ENCODE peak calls at places on chromosomes 1 and 21, in eight cellular contexts. One of them, this sample, is unnamed.

GRCh38 chr1:41330588-41331545 is 30.4 kb upstream of the FOXO6 start:
- DNase-seq in HepG2: no peak
- DNase-seq in tibial nerve: no peak
- DNase-seq in heart left ventricle: no peak
- DNase-seq in iPS-NIHi11: peak
- DNase-seq in glutamatergic neuron: no peak
- DNase-seq in activated CD8-positive, alpha-beta T cell treated with anti-CD3 and anti-CD28 coated beads, Interleukin-2, amount 10 ng/mL, durations not matched to agents 7 days and 5 days: no peak
- DNase-seq in NCI-H1092 treated with DMSO at 0.1 percent for 48 hours: no peak
- DNase-seq in this sample: peak

GRCh38 chr1:94961994-94962744 is 35.3 kb upstream of the CNN3 start:
- DNase-seq in HepG2: peak
- DNase-seq in tibial nerve: no peak
- DNase-seq in activated CD8-positive, alpha-beta T cell treated with anti-CD3 and anti-CD28 coated beads, Interleukin-2, amount 10 ng/mL, durations not matched to agents 7 days and 5 days: no peak
- DNase-seq in NCI-H1092 treated with DMSO at 0.1 percent for 48 hours: no peak
- DNase-seq in heart left ventricle: no peak
- DNase-seq in glutamatergic neuron: no peak
- DNase-seq in iPS-NIHi11: no peak
- DNase-seq in this sample: no peak

GRCh38 chr1:44050261-44050660 is 19.0 kb upstream of the SLC6A9 start:
- DNase-seq in tibial nerve: no peak
- DNase-seq in heart left ventricle: no peak
- DNase-seq in NCI-H1092 treated with DMSO at 0.1 percent for 48 hours: no peak
- DNase-seq in activated CD8-positive, alpha-beta T cell treated with anti-CD3 and anti-CD28 coated beads, Interleukin-2, amount 10 ng/mL, durations not matched to agents 7 days and 5 days: no peak
- DNase-seq in HepG2: no peak
- DNase-seq in glutamatergic neuron: no peak
- DNase-seq in iPS-NIHi11: no peak
- DNase-seq in this sample: no peak

GRCh38 chr1:5765465-5765864 is 226.8 kb downstream of the NPHP4 start:
- DNase-seq in glutamatergic neuron: no peak
- DNase-seq in heart left ventricle: no peak
- DNase-seq in tibial nerve: no peak
- DNase-seq in NCI-H1092 treated with DMSO at 0.1 percent for 48 hours: no peak
- DNase-seq in activated CD8-positive, alpha-beta T cell treated with anti-CD3 and anti-CD28 coated beads, Interleukin-2, amount 10 ng/mL, durations not matched to agents 7 days and 5 days: no peak
- DNase-seq in iPS-NIHi11: no peak
- DNase-seq in HepG2: no peak
- DNase-seq in this sample: no peak

GRCh38 chr1:241639653-241640148 is 468 bp downstream of the CHML start:
- DNase-seq in HepG2: peak
- DNase-seq in iPS-NIHi11: peak
- DNase-seq in tibial nerve: peak
- DNase-seq in heart left ventricle: peak
- DNase-seq in NCI-H1092 treated with DMSO at 0.1 percent for 48 hours: peak
- DNase-seq in activated CD8-positive, alpha-beta T cell treated with anti-CD3 and anti-CD28 coated beads, Interleukin-2, amount 10 ng/mL, durations not matched to agents 7 days and 5 days: no peak
- DNase-seq in glutamatergic neuron: peak
- DNase-seq in this sample: no peak

GRCh38 chr1:169288011-169288414 is 79.6 kb downstream of the NME7 start:
- DNase-seq in NCI-H1092 treated with DMSO at 0.1 percent for 48 hours: no peak
- DNase-seq in glutamatergic neuron: no peak
- DNase-seq in activated CD8-positive, alpha-beta T cell treated with anti-CD3 and anti-CD28 coated beads, Interleukin-2, amount 10 ng/mL, durations not matched to agents 7 days and 5 days: no peak
- DNase-seq in iPS-NIHi11: no peak
- DNase-seq in heart left ventricle: no peak
- DNase-seq in tibial nerve: no peak
- DNase-seq in HepG2: peak
- DNase-seq in this sample: peak

GRCh38 chr1:202586018-202586821 is 124.0 kb downstream of the SYT2 start:
- DNase-seq in glutamatergic neuron: peak
- DNase-seq in heart left ventricle: no peak
- DNase-seq in iPS-NIHi11: no peak
- DNase-seq in tibial nerve: peak
- DNase-seq in HepG2: peak
- DNase-seq in activated CD8-positive, alpha-beta T cell treated with anti-CD3 and anti-CD28 coated beads, Interleukin-2, amount 10 ng/mL, durations not matched to agents 7 days and 5 days: no peak
- DNase-seq in NCI-H1092 treated with DMSO at 0.1 percent for 48 hours: peak
- DNase-seq in this sample: no peak

GRCh38 chr1:6743189-6744101 is 41.8 kb upstream of the CAMTA1 start:
- DNase-seq in HepG2: no peak
- DNase-seq in heart left ventricle: peak
- DNase-seq in iPS-NIHi11: peak
- DNase-seq in activated CD8-positive, alpha-beta T cell treated with anti-CD3 and anti-CD28 coated beads, Interleukin-2, amount 10 ng/mL, durations not matched to agents 7 days and 5 days: peak
- DNase-seq in tibial nerve: peak
- DNase-seq in glutamatergic neuron: peak
- DNase-seq in NCI-H1092 treated with DMSO at 0.1 percent for 48 hours: no peak
- DNase-seq in this sample: no peak

GRCh38 chr21:38958940-38959685 is 153.4 kb downstream of the ETS2 start:
- DNase-seq in NCI-H1092 treated with DMSO at 0.1 percent for 48 hours: peak
- DNase-seq in glutamatergic neuron: no peak
- DNase-seq in iPS-NIHi11: no peak
- DNase-seq in heart left ventricle: peak
- DNase-seq in tibial nerve: peak
- DNase-seq in HepG2: peak
- DNase-seq in activated CD8-positive, alpha-beta T cell treated with anti-CD3 and anti-CD28 coated beads, Interleukin-2, amount 10 ng/mL, durations not matched to agents 7 days and 5 days: no peak
- DNase-seq in this sample: no peak

GRCh38 chr1:234114648-234115307 is 210.3 kb downstream of the SLC35F3 start:
- DNase-seq in glutamatergic neuron: peak
- DNase-seq in tibial nerve: peak
- DNase-seq in heart left ventricle: no peak
- DNase-seq in NCI-H1092 treated with DMSO at 0.1 percent for 48 hours: peak
- DNase-seq in activated CD8-positive, alpha-beta T cell treated with anti-CD3 and anti-CD28 coated beads, Interleukin-2, amount 10 ng/mL, durations not matched to agents 7 days and 5 days: peak
- DNase-seq in iPS-NIHi11: peak
- DNase-seq in HepG2: peak
- DNase-seq in this sample: no peak

GRCh38 chr21:32515869-32516268 is 69.5 kb downstream of the TCP10L start:
- DNase-seq in iPS-NIHi11: no peak
- DNase-seq in NCI-H1092 treated with DMSO at 0.1 percent for 48 hours: no peak
- DNase-seq in glutamatergic neuron: no peak
- DNase-seq in activated CD8-positive, alpha-beta T cell treated with anti-CD3 and anti-CD28 coated beads, Interleukin-2, amount 10 ng/mL, durations not matched to agents 7 days and 5 days: no peak
- DNase-seq in heart left ventricle: no peak
- DNase-seq in HepG2: no peak
- DNase-seq in tibial nerve: no peak
- DNase-seq in this sample: no peak

GRCh38 chr1:113479713-113480676 is 89.7 kb downstream of the MAGI3 start:
- DNase-seq in activated CD8-positive, alpha-beta T cell treated with anti-CD3 and anti-CD28 coated beads, Interleukin-2, amount 10 ng/mL, durations not matched to agents 7 days and 5 days: no peak
- DNase-seq in tibial nerve: no peak
- DNase-seq in HepG2: no peak
- DNase-seq in glutamatergic neuron: no peak
- DNase-seq in iPS-NIHi11: no peak
- DNase-seq in NCI-H1092 treated with DMSO at 0.1 percent for 48 hours: no peak
- DNase-seq in heart left ventricle: no peak
- DNase-seq in this sample: no peak